ENCODE peak calls at places on chromosomes 12 and 14, in eight cellular contexts. I, L, G, J, M, C, O and U are unnamed samples.

GRCh38 chr12:127629066-127629820 is 637.7 kb upstream of the TMEM132C start:
- DNase-seq in I (no peak), L (no peak), G (no peak), J (no peak), M (peak), C (no peak), O (no peak), U (peak)

GRCh38 chr12:22228022-22228875 is 106.3 kb downstream of the ST8SIA1 start:
- DNase-seq in I (no peak), L (no peak), G (peak), J (no peak), M (peak), C (no peak), O (no peak), U (peak)

GRCh38 chr12:111672822-111673381 is 12.9 kb downstream of the BRAP start:
- DNase-seq in I (no peak), L (no peak), G (no peak), J (no peak), M (no peak), C (no peak), O (no peak), U (no peak)

GRCh38 chr14:95733212-95733611 is 19.3 kb upstream of the TCL1A start:
- DNase-seq in I (no peak), L (no peak), G (no peak), J (peak), M (no peak), C (no peak), O (no peak), U (no peak)

GRCh38 chr12:47870175-47870781 is 34.5 kb downstream of the VDR start:
- DNase-seq in I (no peak), L (no peak), G (peak), J (peak), M (no peak), C (peak), O (peak), U (peak)

GRCh38 chr12:94670075-94670474 is 19.7 kb upstream of the TMCC3 start:
- DNase-seq in I (no peak), L (no peak), G (no peak), J (no peak), M (no peak), C (no peak), O (no peak), U (no peak)

GRCh38 chr12:47954058-47954457 is 9.3 kb upstream of the TMEM106C start:
- DNase-seq in I (no peak), L (no peak), G (no peak), J (no peak), M (no peak), C (no peak), O (no peak), U (no peak)

GRCh38 chr14:100904307-100905019 is 941 bp upstream of the RTL1 start:
- DNase-seq in I (no peak), L (peak), G (peak), J (peak), M (no peak), C (peak), O (peak), U (no peak)

GRCh38 chr12:50234347-50234746 is 49.0 kb downstream of the LIMA1 start:
- DNase-seq in I (no peak), L (no peak), G (no peak), J (no peak), M (no peak), C (no peak), O (no peak), U (no peak)

GRCh38 chr14:55705651-55706340 is 125.8 kb downstream of the KTN1 start:
- DNase-seq in I (no peak), L (peak), G (no peak), J (no peak), M (peak), C (no peak), O (no peak), U (no peak)

GRCh38 chr14:26332966-26333365 is 264.9 kb downstream of the NOVA1 start:
- DNase-seq in I (no peak), L (no peak), G (peak), J (no peak), M (no peak), C (no peak), O (no peak), U (no peak)

GRCh38 chr14:74945852-74946658 is 9.3 kb downstream of the PGF start:
- DNase-seq in I (no peak), L (peak), G (peak), J (peak), M (peak), C (peak), O (peak), U (peak)

GRCh38 chr12:108414021-108414420 is 74.9 kb upstream of the CMKLR1 start:
- DNase-seq in I (no peak), L (no peak), G (no peak), J (no peak), M (no peak), C (no peak), O (no peak), U (no peak)

GRCh38 chr12:124784871-124785572 is 78.6 kb downstream of the SCARB1 start:
- DNase-seq in I (no peak), L (no peak), G (no peak), J (no peak), M (no peak), C (no peak), O (no peak), U (no peak)

GRCh38 chr12:82461393-82461792 is 103.1 kb downstream of the METTL25 start:
- DNase-seq in I (no peak), L (no peak), G (no peak), J (no peak), M (no peak), C (no peak), O (no peak), U (no peak)

GRCh38 chr12:85572956-85573355 is 263.3 kb downstream of the RASSF9 start:
- DNase-seq in I (no peak), L (no peak), G (no peak), J (no peak), M (no peak), C (no peak), O (no peak), U (no peak)

GRCh38 chr12:52238206-52238840 is 5.3 kb downstream of the KRT7 start:
- DNase-seq in I (no peak), L (no peak), G (no peak), J (no peak), M (no peak), C (no peak), O (no peak), U (no peak)